ENCODE peak calls at places on chromosomes 7 and 10, in six cellular contexts. R is SJCRH30, Y is heart left ventricle, L is psoas muscle, N is HCT116, B is A673. P is an unnamed sample.

GRCh38 chr7:21370283-21370982 is 57.5 kb upstream of the SP4 start:
- DNase-seq in Y (no peak), B (no peak), L (no peak), R (no peak), N (no peak), P (no peak)

GRCh38 chr10:230758-231157 is 95.5 kb downstream of the ZMYND11 start:
- DNase-seq in R (peak; percentile 16), N (peak; percentile 8), L (no peak), B (peak; percentile 63), Y (no peak), P (peak; percentile 15)

GRCh38 chr10:70341016-70341415 is 41.4 kb downstream of the LRRC20 start:
- DNase-seq in R (no peak), Y (no peak), B (no peak), L (no peak), N (no peak), P (no peak)

GRCh38 chr7:154929006-154929726 is 73.8 kb downstream of the PAXIP1 start:
- DNase-seq in R (no peak), N (no peak), L (no peak), Y (no peak), B (peak; percentile 28), P (no peak)

GRCh38 chr10:27530477-27530876 is 26.4 kb downstream of the RAB18 start:
- DNase-seq in N (no peak), B (no peak), R (no peak), Y (no peak), L (no peak), P (no peak)

GRCh38 chr10:29843143-29843542 is 208.4 kb upstream of the SVIL start:
- DNase-seq in L (no peak), N (no peak), Y (no peak), R (no peak), B (no peak), P (no peak)

GRCh38 chr10:100370561-100370975 is 23.5 kb downstream of the SCD start:
- DNase-seq in N (peak; percentile 72), Y (no peak), L (no peak), B (no peak), R (peak; percentile 41), P (no peak)

GRCh38 chr10:47374611-47375536 is 9.2 kb downstream of the ZNF488 start:
- DNase-seq in B (no peak), L (no peak), Y (no peak), N (no peak), R (no peak), P (no peak)

GRCh38 chr7:20146461-20146860 is 70.7 kb downstream of the MACC1 start:
- DNase-seq in Y (no peak), N (no peak), B (no peak), R (no peak), L (no peak), P (no peak)

GRCh38 chr7:111053035-111053434 is 37.9 kb upstream of the LRRN3 start:
- DNase-seq in B (no peak), L (no peak), N (no peak), R (peak; percentile 54), Y (no peak), P (no peak)

GRCh38 chr10:36281871-36282331 is 639.8 kb upstream of the FZD8 start:
- DNase-seq in R (peak; percentile 84), L (no peak), B (no peak), Y (no peak), N (no peak), P (no peak)

GRCh38 chr10:91632671-91633550 is at the start of gene PPP1R3C:
- DNase-seq in N (no peak), Y (peak; percentile 90), R (peak; percentile 90), L (peak; percentile 92), B (peak; percentile 94), P (no peak)

GRCh38 chr7:12570529-12571461 is at the start of gene SCIN:
- DNase-seq in L (peak; percentile 27), R (no peak), N (no peak), Y (no peak), B (peak; percentile 45), P (no peak)

GRCh38 chr7:112129655-112130323 is 76.4 kb downstream of the DOCK4 start:
- DNase-seq in R (no peak), N (no peak), B (no peak), L (peak; percentile 21), Y (peak; percentile 39), P (no peak)

GRCh38 chr10:16741540-16741939 is 75.7 kb downstream of the RSU1 start:
- DNase-seq in Y (no peak), B (no peak), L (no peak), N (no peak), R (peak; percentile 11), P (no peak)

GRCh38 chr10:3542185-3542611 is 242.8 kb downstream of the KLF6 start:
- DNase-seq in R (no peak), Y (no peak), B (no peak), L (peak; percentile 53), N (no peak), P (no peak)

GRCh38 chr10:73910401-73910763 is 550 bp upstream of the PLAU start:
- DNase-seq in R (peak; percentile 78), B (peak; percentile 60), Y (no peak), L (no peak), N (no peak), P (no peak)

GRCh38 chr10:73907841-73908517 is 3.0 kb upstream of the PLAU start:
- DNase-seq in L (peak; percentile 70), B (peak; percentile 65), N (no peak), Y (peak; percentile 54), R (peak; percentile 69), P (no peak)

GRCh38 chr10:73908853-73909611 is 1.9 kb upstream of the PLAU start:
- DNase-seq in N (no peak), Y (peak; percentile 70), R (peak; percentile 99), L (no peak), B (peak; percentile 85), P (no peak)

GRCh38 chr10:73910764-73911552 is at the start of gene PLAU:
- DNase-seq in L (peak; percentile 59), N (no peak), B (peak; percentile 55), R (peak; percentile 74), Y (peak; percentile 74), P (peak; percentile 41)

GRCh38 chr10:73909716-73910115 is 1.2 kb upstream of the PLAU start:
- DNase-seq in N (no peak), B (no peak), L (no peak), Y (no peak), R (no peak), P (no peak)
- H3K27ac ChIP-seq in N (peak overlapping the region; percentile 92), B (no peak overlapping the region), L (peak overlapping the region; percentile 86), Y (peak overlapping the region; percentile 45), R (peak overlapping the region; percentile 96), P (no peak overlapping the region)

GRCh38 chr7:128940494-128941322 is 3.0 kb downstream of the IRF5 start:
- DNase-seq in N (no peak), L (peak; percentile 60), R (no peak), Y (peak; percentile 57), B (no peak), P (peak; percentile 8)
- H3K4me3 ChIP-seq in N (no peak overlapping the region), L (no peak overlapping the region), R (no peak overlapping the region), Y (no peak overlapping the region), B (no peak overlapping the region), P (peak overlapping the region; percentile 59)

GRCh38 chr10:124622158-124622557 is 122.0 kb downstream of the FAM53B start:
- DNase-seq in L (no peak), R (no peak), Y (no peak), N (no peak), B (no peak), P (no peak)

GRCh38 chr10:124618674-124619073 is 125.5 kb downstream of the FAM53B start:
- DNase-seq in Y (no peak), R (no peak), N (no peak), B (no peak), L (no peak), P (no peak)

GRCh38 chr10:124619195-124619594 is 125.0 kb downstream of the FAM53B start:
- DNase-seq in B (no peak), L (no peak), N (no peak), Y (no peak), R (no peak), P (no peak)

GRCh38 chr10:124621637-124622036 is 122.5 kb downstream of the FAM53B start:
- DNase-seq in B (no peak), Y (no peak), N (no peak), R (no peak), L (no peak), P (no peak)

DNA sequence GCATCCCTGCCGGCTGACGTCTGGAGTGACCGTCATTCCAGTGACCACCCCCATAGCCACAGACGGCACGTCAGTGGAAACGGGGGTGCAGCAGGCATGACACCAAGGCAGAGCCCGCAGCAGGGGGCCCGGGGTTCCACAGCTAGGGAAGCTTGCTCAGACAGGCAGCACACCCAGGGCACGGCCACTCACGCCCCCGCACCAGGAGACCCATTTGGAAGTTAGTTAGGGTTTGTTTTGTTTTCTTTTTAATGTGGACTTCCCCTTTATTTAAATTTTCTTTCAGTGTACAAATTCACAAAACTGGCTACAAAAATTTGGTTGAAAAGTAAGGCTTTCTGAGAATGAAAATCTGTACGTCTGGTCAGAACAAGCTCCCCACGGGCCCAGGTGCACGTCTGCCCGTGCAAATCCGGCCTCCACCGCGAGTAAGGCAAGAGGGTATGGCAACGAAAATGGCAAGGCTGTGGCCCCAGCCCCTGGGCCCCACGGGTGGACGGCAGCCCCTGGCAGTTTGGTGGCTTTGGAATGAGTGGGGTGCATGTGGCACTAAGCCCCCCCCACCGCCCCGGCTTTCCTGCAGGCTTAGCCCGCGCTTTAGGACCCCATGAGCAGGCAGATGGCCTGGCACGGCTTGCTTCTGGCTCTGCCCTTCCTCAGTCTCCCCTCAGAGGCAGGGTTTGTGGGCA is 124.2 kb downstream of the FAM53B start:
- DNase-seq in Y (no peak), N (no peak), R (no peak), B (no peak), L (no peak), P (no peak)
- H3K27ac ChIP-seq in Y (no peak overlapping the region), N (no peak overlapping the region), R (no peak overlapping the region), B (no peak overlapping the region), L (no peak overlapping the region), P (no peak overlapping the region)

DNA sequence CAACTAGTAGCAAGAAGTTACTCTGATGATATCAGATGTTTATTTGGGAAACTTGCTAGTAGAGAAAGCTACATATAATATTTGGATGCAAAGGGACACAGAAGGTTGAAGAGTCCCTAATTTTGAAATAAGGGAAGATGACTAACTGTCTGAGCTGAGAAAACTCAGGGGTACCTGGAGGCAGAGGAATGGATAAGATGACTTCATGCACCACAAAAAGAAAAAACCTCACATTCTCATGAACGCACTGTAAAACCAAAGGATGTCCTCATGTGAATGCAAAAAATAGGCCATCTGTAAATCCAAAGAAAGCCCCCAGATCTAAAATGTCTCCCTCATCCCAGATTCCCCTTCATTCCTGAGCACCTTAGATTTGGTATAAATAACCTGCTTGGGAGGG is 29.3 kb downstream of the PRSS2 start:
- DNase-seq in R (no peak), Y (no peak), N (no peak), B (no peak), L (no peak), P (peak; percentile 56)
- H3K4me3 ChIP-seq in R (no peak overlapping the region), Y (no peak overlapping the region), N (no peak overlapping the region), B (no peak overlapping the region), L (no peak overlapping the region), P (peak overlapping the region; percentile 100)

DNA sequence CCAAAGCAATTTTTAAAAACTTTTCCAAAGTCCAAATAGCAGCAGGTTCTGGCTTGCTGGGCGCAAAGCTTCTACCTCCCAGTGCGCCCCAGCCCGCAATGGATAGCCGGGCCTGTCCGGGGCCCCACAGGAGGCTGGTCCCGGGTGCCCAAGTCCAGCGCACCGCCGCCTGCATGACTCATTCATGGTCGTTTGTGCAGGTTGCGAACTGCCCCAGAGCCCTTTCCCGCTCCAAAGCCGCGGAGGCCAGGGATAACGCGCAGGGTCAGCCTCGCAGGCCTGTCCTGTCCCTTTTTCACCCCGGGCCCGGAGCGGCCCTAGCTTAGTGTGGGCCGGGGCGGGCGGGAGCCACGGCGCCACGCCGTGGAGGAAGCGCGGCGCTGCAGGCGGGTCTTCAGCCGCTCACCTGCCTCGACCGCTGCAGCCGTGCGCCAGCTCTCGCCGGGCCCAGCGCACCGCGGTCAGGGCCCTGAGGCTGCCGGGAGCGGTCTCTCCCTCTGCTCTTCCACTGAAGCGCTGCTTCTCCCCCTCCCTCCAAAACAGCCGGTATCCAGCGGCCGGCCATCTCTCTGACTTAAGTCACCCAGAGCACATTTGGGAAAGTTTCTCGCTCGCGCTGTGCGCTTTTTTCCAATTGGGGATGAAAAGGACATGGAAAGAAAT is 1.7 kb upstream of the EGR2 start:
- DNase-seq in B (peak; percentile 75), L (peak; percentile 74), R (peak; percentile 79), N (peak; percentile 56), Y (peak; percentile 75), P (peak; percentile 66)
- H3K27ac ChIP-seq in B (peak overlapping the region; percentile 95), L (peak overlapping the region; percentile 81), R (peak overlapping the region; percentile 81), N (no peak overlapping the region), Y (peak overlapping the region; percentile 91), P (peak overlapping the region; percentile 88)